ENCODE peak calls at places on chromosomes 4 and X, in six cellular contexts. N is DND-41, X is neuronal stem cell, F is colonic mucosa, V is IMR-90, L is mammary epithelial cell. D is an unnamed sample.

GRCh38 chrX:26651755-26652154 is 435.8 kb downstream of the MAGEB5 start:
- DNase-seq in N (no peak), X (no peak), F (no peak), V (no peak), L (no peak), D (no peak)

GRCh38 chr4:173360587-173361221 is 10.1 kb upstream of the SAP30 start:
- DNase-seq in N (no peak), X (no peak), F (no peak), V (peak; percentile 25), L (no peak), D (no peak)

GRCh38 chrX:130770615-130771014 is 132.4 kb downstream of the ENOX2 start:
- DNase-seq in N (no peak), X (no peak), F (no peak), V (peak; percentile 81), L (peak; percentile 76), D (no peak)

GRCh38 chr4:173289351-173289725 is 44.8 kb downstream of the HMGB2 start:
- DNase-seq in N (no peak), X (no peak), F (no peak), V (peak; percentile 16), L (no peak), D (no peak)

GRCh38 chr4:53055274-53055673 is 193.2 kb downstream of the RASL11B start:
- DNase-seq in N (peak; percentile 40), X (no peak), F (no peak), V (peak; percentile 84), L (peak; percentile 65), D (no peak)

GRCh38 chr4:156779774-156780173 is 191.8 kb downstream of the PDGFC start:
- DNase-seq in N (no peak), X (no peak), F (no peak), V (peak; percentile 95), L (peak; percentile 76), D (no peak)

GRCh38 chrX:105821471-105822081 is 763 bp upstream of the NRK start:
- DNase-seq in N (no peak), X (no peak), F (no peak), V (peak; percentile 45), L (no peak), D (peak; percentile 79)

GRCh38 chrX:110407910-110408545 is 49.4 kb downstream of the RTL9 start:
- DNase-seq in N (peak; percentile 51), X (peak; percentile 62), F (peak; percentile 75), V (peak; percentile 71), L (peak; percentile 63), D (peak; percentile 82)

GRCh38 chr4:71338846-71339593 is at the start of gene SLC4A4:
- DNase-seq in N (no peak), X (no peak), F (no peak), V (peak; percentile 91), L (peak; percentile 37), D (no peak)

GRCh38 chr4:1576961-1577814 is 106.9 kb downstream of the FAM53A start:
- DNase-seq in N (no peak), X (no peak), F (no peak), V (no peak), L (no peak), D (peak; percentile 54)

DNA sequence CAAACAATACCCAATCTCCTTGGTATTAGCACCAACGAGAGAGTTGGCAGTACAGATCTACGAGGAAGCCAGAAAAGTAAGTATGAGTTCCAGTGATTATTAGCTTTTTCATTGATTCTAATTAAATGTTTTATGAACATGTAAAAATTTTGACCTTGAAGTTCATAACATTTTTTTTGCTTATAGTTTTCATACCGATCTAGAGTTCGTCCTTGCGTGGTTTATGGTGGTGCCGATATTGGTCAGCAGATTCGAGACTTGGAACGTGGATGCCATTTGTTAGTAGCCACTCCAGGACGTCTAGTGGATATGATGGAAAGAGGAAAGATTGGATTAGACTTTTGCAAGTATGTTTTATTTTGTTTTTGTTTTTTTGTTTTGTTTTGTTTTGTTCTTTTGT is 10.1 kb downstream of the DDX3X start:
- DNase-seq in N (no peak), X (no peak), F (no peak), V (no peak), L (no peak), D (no peak)
- H3K36me3 ChIP-seq in N (peaks cover 98% of the 10 kb centered on the region), X (peaks cover 99% of the 10 kb centered on the region), F (peaks cover 45% of the 10 kb centered on the region), V (peaks cover 79% of the 10 kb centered on the region), L (peaks cover 77% of the 10 kb centered on the region), D (peaks cover 95% of the 10 kb centered on the region)

DNA sequence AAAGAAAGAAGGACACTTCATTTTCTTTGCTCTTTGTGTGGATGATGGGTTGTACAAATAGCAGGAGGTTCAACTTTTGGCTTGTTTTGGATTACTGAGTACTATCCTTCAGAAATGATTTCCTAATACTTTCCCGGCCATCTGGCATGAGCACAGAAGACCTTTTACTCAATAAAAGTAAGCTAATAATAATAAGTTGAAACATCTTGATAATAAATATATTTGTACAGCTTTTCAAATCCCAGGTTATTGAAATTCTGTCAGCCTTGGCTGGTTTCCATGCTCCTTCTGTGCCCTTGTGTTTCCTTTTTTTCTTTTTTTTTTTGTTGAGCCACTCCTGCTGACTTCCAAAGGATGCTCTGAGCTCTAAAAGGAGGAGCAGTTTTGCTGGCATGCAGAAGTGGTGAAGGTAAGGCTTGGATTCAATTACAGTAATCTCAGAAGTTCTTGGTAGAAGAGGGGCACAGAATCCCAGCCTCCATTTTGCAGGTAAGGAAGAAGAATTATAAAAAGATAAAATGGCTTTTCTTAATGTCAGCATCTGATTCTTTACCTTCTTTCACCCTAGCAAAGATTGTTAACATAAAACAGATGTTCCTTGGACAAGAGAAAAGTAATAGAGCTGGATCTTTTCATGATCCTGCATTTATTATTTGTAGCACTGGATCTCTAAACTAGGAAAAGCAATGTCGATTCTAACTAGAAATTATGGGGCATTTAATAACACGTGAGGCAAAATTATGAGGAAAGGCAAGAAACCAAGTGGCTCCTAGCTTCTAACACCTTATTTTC is 31.9 kb downstream of the REPS2 start:
- DNase-seq in N (no peak), X (no peak), F (no peak), V (no peak), L (no peak), D (no peak)
- H3K9ac ChIP-seq in N (no peak overlapping the region), X (no peak overlapping the region), F (no peak overlapping the region), V (no peak overlapping the region), L (no peak overlapping the region), D (no peak overlapping the region)

DNA sequence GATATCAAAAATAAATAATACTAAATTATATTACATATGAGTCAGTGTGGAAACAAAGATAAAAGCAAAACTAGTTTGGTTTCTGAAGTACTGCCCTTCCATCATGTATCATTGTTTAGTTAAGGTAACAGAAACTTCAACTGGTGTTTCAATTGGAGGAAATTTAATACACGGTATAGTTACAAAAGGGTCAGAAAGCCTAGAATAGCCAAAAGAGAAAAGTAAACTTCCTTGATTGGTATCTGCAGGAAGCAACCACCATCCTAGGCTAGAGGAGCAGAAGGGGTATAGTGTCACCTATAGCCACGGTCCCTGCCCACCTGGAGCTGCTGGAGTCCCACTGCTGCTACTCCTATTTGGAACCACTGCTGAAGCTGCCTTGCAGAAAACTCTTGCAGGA is 185.6 kb downstream of the SLC7A11 start:
- DNase-seq in N (no peak), X (no peak), F (no peak), V (no peak), L (no peak), D (no peak)
- H3K36me3 ChIP-seq in N (no peaks in the 10 kb centered on the region), X (no peaks in the 10 kb centered on the region), F (no peaks in the 10 kb centered on the region), V (no peaks in the 10 kb centered on the region), L (no peaks in the 10 kb centered on the region), D (no peaks in the 10 kb centered on the region)

DNA sequence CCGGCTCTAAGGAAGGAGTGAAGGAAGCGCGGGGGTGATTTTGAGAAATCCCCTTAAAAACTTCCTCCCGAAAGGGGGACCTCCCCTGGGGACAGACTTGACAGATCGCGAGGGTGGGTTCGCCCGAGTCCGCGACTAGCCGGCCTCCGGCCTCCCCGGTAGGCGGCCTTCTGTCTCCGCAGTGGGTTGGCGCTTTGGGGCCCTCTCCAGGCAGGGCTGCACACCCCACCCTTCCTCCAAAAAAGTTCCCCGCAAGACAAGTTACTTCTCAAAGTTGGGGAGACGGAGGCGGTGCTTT is 24.8 kb downstream of the HOPX start:
- DNase-seq in N (no peak), X (no peak), F (no peak), V (no peak), L (no peak), D (peak; percentile 66)
- H3K9ac ChIP-seq in N (no peak overlapping the region), X (no peak overlapping the region), F (no peak overlapping the region), V (no peak overlapping the region), L (no peak overlapping the region), D (no peak overlapping the region)